ENCODE peak calls at places on chromosomes 3 and 15, in six cellular contexts. One of them, this sample, is unnamed. For H3K4me1, the result is how much of the 10 kb centered on the place peaks cover.

GRCh38 chr15:72934006-72934405 is 118.3 kb upstream of the NEO1 start:
- DNase-seq in H1: no peak
- DNase-seq in IMR-90: peak
- DNase-seq in mesenchymal stem cell: no peak
- DNase-seq in trophoblast cell: no peak
- DNase-seq in H9: no peak
- DNase-seq in this sample: no peak

GRCh38 chr3:46670891-46671427 is 22.5 kb downstream of the ALS2CL start:
- DNase-seq in mesenchymal stem cell: no peak
- DNase-seq in IMR-90: no peak
- DNase-seq in trophoblast cell: no peak
- DNase-seq in H9: peak
- DNase-seq in H1: no peak
- DNase-seq in this sample: no peak

GRCh38 chr3:89114841-89115223 is 7.4 kb downstream of the EPHA3 start:
- DNase-seq in mesenchymal stem cell: no peak
- DNase-seq in IMR-90: no peak
- DNase-seq in H9: no peak
- DNase-seq in trophoblast cell: no peak
- DNase-seq in H1: no peak
- DNase-seq in this sample: no peak

GRCh38 chr3:49794431-49794830 is 5.2 kb downstream of the CDHR4 start:
- DNase-seq in mesenchymal stem cell: no peak
- DNase-seq in H9: no peak
- DNase-seq in trophoblast cell: no peak
- DNase-seq in H1: no peak
- DNase-seq in IMR-90: no peak
- DNase-seq in this sample: no peak

GRCh38 chr15:81385110-81386076 is 11.4 kb upstream of the TMC3 start:
- DNase-seq in trophoblast cell: no peak
- DNase-seq in mesenchymal stem cell: no peak
- DNase-seq in H9: no peak
- DNase-seq in IMR-90: no peak
- DNase-seq in H1: no peak
- DNase-seq in this sample: no peak

GRCh38 chr15:77030042-77030927 is 35.4 kb downstream of the PSTPIP1 start:
- DNase-seq in trophoblast cell: no peak
- DNase-seq in IMR-90: no peak
- DNase-seq in H1: no peak
- DNase-seq in mesenchymal stem cell: no peak
- DNase-seq in H9: peak
- DNase-seq in this sample: no peak

GRCh38 chr3:97687734-97688133 is 76.8 kb upstream of the ARL6 start:
- DNase-seq in mesenchymal stem cell: no peak
- DNase-seq in trophoblast cell: peak
- DNase-seq in H9: peak
- DNase-seq in H1: peak
- DNase-seq in IMR-90: no peak
- DNase-seq in this sample: no peak

GRCh38 chr3:13788522-13789424 is 91.1 kb downstream of the WNT7A start:
- DNase-seq in IMR-90: no peak
- DNase-seq in H1: no peak
- DNase-seq in trophoblast cell: no peak
- DNase-seq in H9: no peak
- DNase-seq in mesenchymal stem cell: no peak
- DNase-seq in this sample: no peak

GRCh38 chr15:90362936-90363212 is 10.8 kb downstream of the ZNF774 start:
- DNase-seq in H9: no peak
- DNase-seq in trophoblast cell: no peak
- DNase-seq in mesenchymal stem cell: peak
- DNase-seq in IMR-90: peak
- DNase-seq in H1: no peak
- DNase-seq in this sample: no peak

GRCh38 chr3:50571486-50571885 is 2.2 kb downstream of the HEMK1 start:
- DNase-seq in H1: no peak
- DNase-seq in mesenchymal stem cell: no peak
- DNase-seq in IMR-90: no peak
- DNase-seq in trophoblast cell: no peak
- DNase-seq in H9: no peak
- DNase-seq in this sample: no peak

GRCh38 chr15:56356616-56357015 is 8.6 kb upstream of the TEX9 start:
- DNase-seq in H9: no peak
- DNase-seq in H1: no peak
- DNase-seq in IMR-90: no peak
- DNase-seq in trophoblast cell: no peak
- DNase-seq in mesenchymal stem cell: no peak
- DNase-seq in this sample: no peak

GRCh38 chr3:124837730-124838186 is 49.4 kb downstream of the ITGB5 start:
- DNase-seq in H9: no peak
- DNase-seq in trophoblast cell: peak
- DNase-seq in mesenchymal stem cell: peak
- DNase-seq in H1: no peak
- DNase-seq in IMR-90: peak
- DNase-seq in this sample: no peak

GRCh38 chr3:152270145-152270870 is 1.6 kb downstream of the MBNL1 start:
- DNase-seq in H9: no peak
- DNase-seq in IMR-90: no peak
- DNase-seq in trophoblast cell: peak
- DNase-seq in H1: no peak
- DNase-seq in mesenchymal stem cell: peak
- DNase-seq in this sample: no peak

GRCh38 chr15:52078876-52079700 is 33.5 kb downstream of the BCL2L10 start:
- DNase-seq in H1: peak
- DNase-seq in trophoblast cell: peak
- DNase-seq in mesenchymal stem cell: peak
- DNase-seq in H9: peak
- DNase-seq in IMR-90: peak
- DNase-seq in this sample: peak

GRCh38 chr3:126671521-126671920 is 16.6 kb upstream of the TXNRD3 start:
- DNase-seq in H9: peak
- DNase-seq in trophoblast cell: no peak
- DNase-seq in IMR-90: no peak
- DNase-seq in H1: no peak
- DNase-seq in mesenchymal stem cell: no peak
- DNase-seq in this sample: no peak

GRCh38 chr15:100919481-100920405 is 586 bp downstream of the LRRK1 start:
- DNase-seq in IMR-90: peak
- DNase-seq in trophoblast cell: peak
- DNase-seq in H1: no peak
- DNase-seq in H9: no peak
- DNase-seq in mesenchymal stem cell: peak
- DNase-seq in this sample: no peak

GRCh38 chr3:1583044-1583443 is 490.2 kb downstream of the CNTN6 start:
- DNase-seq in mesenchymal stem cell: no peak
- DNase-seq in H1: no peak
- DNase-seq in trophoblast cell: no peak
- DNase-seq in IMR-90: no peak
- DNase-seq in H9: no peak
- DNase-seq in this sample: no peak

GRCh38 chr3:12903000-12903800 is 61.8 kb upstream of the RPL32 start:
- DNase-seq in H9: no peak
- DNase-seq in mesenchymal stem cell: no peak
- DNase-seq in IMR-90: no peak
- DNase-seq in trophoblast cell: no peak
- DNase-seq in H1: no peak
- DNase-seq in this sample: no peak

GRCh38 chr15:65409284-65409631 is 13.5 kb downstream of the IGDCC4 start:
- DNase-seq in mesenchymal stem cell: peak
- DNase-seq in H1: no peak
- DNase-seq in trophoblast cell: no peak
- DNase-seq in H9: no peak
- DNase-seq in IMR-90: peak
- DNase-seq in this sample: no peak

GRCh38 chr3:40770046-40770445 is 245.3 kb downstream of the ZNF621 start:
- DNase-seq in trophoblast cell: peak
- DNase-seq in mesenchymal stem cell: no peak
- DNase-seq in H1: no peak
- DNase-seq in IMR-90: no peak
- DNase-seq in H9: peak
- DNase-seq in this sample: no peak

GRCh38 chr3:74643636-74644035 is 29.2 kb upstream of the CNTN3 start:
- DNase-seq in mesenchymal stem cell: no peak
- DNase-seq in H9: no peak
- DNase-seq in H1: no peak
- DNase-seq in IMR-90: peak
- DNase-seq in trophoblast cell: no peak
- DNase-seq in this sample: no peak

GRCh38 chr3:159785276-159785675 is 203.4 kb upstream of the IL12A start:
- DNase-seq in IMR-90: peak
- DNase-seq in H1: no peak
- DNase-seq in mesenchymal stem cell: peak
- DNase-seq in trophoblast cell: peak
- DNase-seq in H9: no peak
- DNase-seq in this sample: no peak

GRCh38 chr3:61605589-61606175 is 44.3 kb downstream of the PTPRG start:
- DNase-seq in H9: no peak
- DNase-seq in H1: no peak
- DNase-seq in mesenchymal stem cell: no peak
- DNase-seq in trophoblast cell: no peak
- DNase-seq in IMR-90: no peak
- DNase-seq in this sample: no peak

GRCh38 chr15:100170280-100170654 is 171.5 kb downstream of the ADAMTS17 start:
- DNase-seq in trophoblast cell: no peak
- DNase-seq in IMR-90: no peak
- DNase-seq in mesenchymal stem cell: no peak
- DNase-seq in H1: no peak
- DNase-seq in H9: no peak
- DNase-seq in this sample: no peak

GRCh38 chr3:52286777-52287110 is 884 bp upstream of the GLYCTK start:
- DNase-seq in IMR-90: no peak
- DNase-seq in H1: no peak
- DNase-seq in H9: no peak
- DNase-seq in trophoblast cell: no peak
- DNase-seq in mesenchymal stem cell: no peak
- DNase-seq in this sample: no peak

GRCh38 chr15:68820205-68820588 is 498 bp downstream of the ANP32A start:
- DNase-seq in H1: no peak
- DNase-seq in mesenchymal stem cell: peak
- DNase-seq in H9: no peak
- DNase-seq in trophoblast cell: peak
- DNase-seq in IMR-90: no peak
- DNase-seq in this sample: no peak

GRCh38 chr3:33439421-33440327 is 531 bp downstream of the UBP1 start:
- DNase-seq in trophoblast cell: peak
- DNase-seq in H9: peak
- DNase-seq in mesenchymal stem cell: peak
- DNase-seq in IMR-90: peak
- DNase-seq in H1: no peak
- DNase-seq in this sample: peak

GRCh38 chr3:129282727-129283327 is 4.2 kb downstream of the HMCES start:
- DNase-seq in mesenchymal stem cell: no peak
- DNase-seq in IMR-90: peak
- DNase-seq in trophoblast cell: no peak
- DNase-seq in H1: no peak
- DNase-seq in H9: no peak
- DNase-seq in this sample: no peak

GRCh38 chr3:16338124-16338523 is 73.1 kb downstream of the OXNAD1 start:
- DNase-seq in trophoblast cell: peak
- DNase-seq in mesenchymal stem cell: peak
- DNase-seq in IMR-90: no peak
- DNase-seq in H9: no peak
- DNase-seq in H1: no peak
- DNase-seq in this sample: no peak

GRCh38 chr15:55588070-55588817 is at the start of gene PYGO1:
- DNase-seq in trophoblast cell: peak
- DNase-seq in H1: no peak
- DNase-seq in IMR-90: peak
- DNase-seq in H9: peak
- DNase-seq in mesenchymal stem cell: peak
- DNase-seq in this sample: peak

GRCh38 chr15:69979269-69979668 is 118.4 kb downstream of the TLE3 start:
- DNase-seq in mesenchymal stem cell: peak
- DNase-seq in IMR-90: peak
- DNase-seq in trophoblast cell: peak
- DNase-seq in H9: peak
- DNase-seq in H1: no peak
- DNase-seq in this sample: no peak

GRCh38 chr3:66480666-66481065 is 20.2 kb downstream of the LRIG1 start:
- DNase-seq in H9: no peak
- DNase-seq in H1: no peak
- DNase-seq in IMR-90: peak
- DNase-seq in trophoblast cell: no peak
- DNase-seq in mesenchymal stem cell: peak
- DNase-seq in this sample: no peak

GRCh38 chr3:64889991-64890390 is 202.2 kb upstream of the ADAMTS9 start:
- DNase-seq in mesenchymal stem cell: peak
- DNase-seq in H1: no peak
- DNase-seq in trophoblast cell: no peak
- DNase-seq in IMR-90: peak
- DNase-seq in H9: no peak
- DNase-seq in this sample: no peak

GRCh38 chr15:50137330-50137761 is 18.3 kb upstream of the ATP8B4 start:
- DNase-seq in IMR-90: peak
- DNase-seq in mesenchymal stem cell: peak
- DNase-seq in trophoblast cell: peak
- DNase-seq in H1: no peak
- DNase-seq in H9: no peak
- DNase-seq in this sample: no peak
- H2AFZ ChIP-seq in IMR-90: peak
- H2AFZ ChIP-seq in mesenchymal stem cell: no peak
- H2AFZ ChIP-seq in trophoblast cell: no peak
- H2AFZ ChIP-seq in H1: no peak
- H2AFZ ChIP-seq in H9: no peak
- H2AFZ ChIP-seq in this sample: no peak

GRCh38 chr3:145869958-145870357 is 291.0 kb downstream of the PLOD2 start:
- DNase-seq in H1: no peak
- DNase-seq in trophoblast cell: no peak
- DNase-seq in mesenchymal stem cell: no peak
- DNase-seq in H9: no peak
- DNase-seq in IMR-90: no peak
- DNase-seq in this sample: no peak
- H3K4me1 ChIP-seq in H1: under half
- H3K4me1 ChIP-seq in trophoblast cell: under half
- H3K4me1 ChIP-seq in mesenchymal stem cell: under half
- H3K4me1 ChIP-seq in H9: under half
- H3K4me1 ChIP-seq in IMR-90: under half
- H3K4me1 ChIP-seq in this sample: under half

DNA sequence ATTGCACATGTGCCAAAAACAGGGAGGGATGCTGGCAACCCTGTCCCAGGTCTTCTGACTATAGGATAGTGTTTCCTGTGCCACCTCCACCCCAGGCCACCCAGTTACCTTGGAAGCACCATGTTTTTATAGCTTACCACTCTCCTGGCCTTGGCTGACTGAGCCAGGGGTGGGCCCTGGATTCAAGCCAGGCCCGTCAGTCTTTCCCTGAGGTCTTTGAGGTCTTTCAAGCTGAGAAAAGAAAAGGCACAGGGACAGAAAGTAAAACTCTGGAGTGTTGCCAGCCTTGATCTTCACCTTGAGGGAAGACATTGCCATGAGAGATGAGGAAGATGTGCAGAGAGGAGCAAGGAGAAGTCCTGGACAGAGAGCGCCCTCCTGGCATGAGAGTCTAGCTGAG is 46.3 kb downstream of the SYNM start:
- DNase-seq in IMR-90: no peak
- DNase-seq in H1: no peak
- DNase-seq in H9: peak
- DNase-seq in trophoblast cell: no peak
- DNase-seq in mesenchymal stem cell: no peak
- DNase-seq in this sample: no peak
- H2AK5ac ChIP-seq in IMR-90: no peak
- H2AK5ac ChIP-seq in H1: no peak
- H2AK5ac ChIP-seq in H9: no peak
- H2AK5ac ChIP-seq in trophoblast cell: no peak
- H2AK5ac ChIP-seq in mesenchymal stem cell: no peak
- H2AK5ac ChIP-seq in this sample: peak

GRCh38 chr3:139302084-139302800 is 41.6 kb upstream of the MRPS22 start:
- DNase-seq in IMR-90: peak
- DNase-seq in mesenchymal stem cell: peak
- DNase-seq in trophoblast cell: peak
- DNase-seq in H9: no peak
- DNase-seq in H1: no peak
- DNase-seq in this sample: no peak
- H2AFZ ChIP-seq in IMR-90: peak
- H2AFZ ChIP-seq in mesenchymal stem cell: no peak
- H2AFZ ChIP-seq in trophoblast cell: no peak
- H2AFZ ChIP-seq in H9: no peak
- H2AFZ ChIP-seq in H1: no peak
- H2AFZ ChIP-seq in this sample: no peak